ENCODE peak calls at places on chromosomes 4 and X, in four cellular contexts. T is MG63, F is GM13976, H is epithelial cell of esophagus. B is an unnamed sample.

GRCh38 chr4:79249879-79250503 is 75.9 kb downstream of the NAA11 start:
- DNase-seq in T (no peak), F (no peak), H (no peak), B (no peak)

GRCh38 chrX:150842198-150842553 is 56.3 kb downstream of the CD99L2 start:
- DNase-seq in T (no peak), F (no peak), H (no peak), B (no peak)

GRCh38 chr4:114368751-114369150 is 229.9 kb upstream of the UGT8 start:
- DNase-seq in T (no peak), F (no peak), H (no peak), B (no peak)

GRCh38 chr4:39166177-39166576 is 16.2 kb upstream of the WDR19 start:
- DNase-seq in T (no peak), F (no peak), H (no peak), B (no peak)

GRCh38 chrX:129798888-129799287 is 19.1 kb downstream of the SASH3 start:
- DNase-seq in T (no peak), F (no peak), H (peak; percentile 7), B (no peak)

GRCh38 chr4:87901426-87901825 is 68.7 kb downstream of the MEPE start:
- DNase-seq in T (no peak), F (no peak), H (no peak), B (no peak)

GRCh38 chr4:70269674-70270073 is 27.3 kb downstream of the CSN3 start:
- DNase-seq in T (no peak), F (no peak), H (peak; percentile 21), B (no peak)

GRCh38 chr4:7647932-7648812 is 213.4 kb upstream of the PSAPL1 start:
- DNase-seq in T (peak; percentile 81), F (no peak), H (no peak), B (no peak)

GRCh38 chr4:15690020-15690809 is 8.6 kb downstream of the FAM200B start:
- DNase-seq in T (no peak), F (no peak), H (peak; percentile 90), B (no peak)

GRCh38 chr4:111499291-111499690 is 646.0 kb upstream of the FAM241A start:
- DNase-seq in T (no peak), F (no peak), H (no peak), B (no peak)

GRCh38 chr4:37522996-37523395 is 163.2 kb downstream of the RELL1 start:
- DNase-seq in T (no peak), F (no peak), H (no peak), B (no peak)

GRCh38 chr4:41799126-41799525 is 50.6 kb upstream of the PHOX2B start:
- DNase-seq in T (no peak), F (no peak), H (no peak), B (no peak)

GRCh38 chr4:31016322-31017061 is 296.3 kb downstream of the PCDH7 start:
- DNase-seq in T (no peak), F (no peak), H (no peak), B (no peak)

GRCh38 chr4:128803783-128804182 is 5.7 kb upstream of the JADE1 start:
- DNase-seq in T (no peak), F (peak; percentile 35), H (no peak), B (no peak)

GRCh38 chr4:29861307-29861706 is 858.9 kb upstream of the PCDH7 start:
- DNase-seq in T (no peak), F (no peak), H (no peak), B (no peak)

GRCh38 chrX:33188286-33188685 is 23.1 kb downstream of the DMD start:
- DNase-seq in T (no peak), F (no peak), H (no peak), B (no peak)

GRCh38 chrX:96538104-96538725 is 146.4 kb upstream of the DIAPH2 start:
- DNase-seq in T (peak; percentile 0), F (no peak), H (peak; percentile 0), B (no peak)

GRCh38 chr4:141090473-141090872 is 42.8 kb downstream of the RNF150 start:
- DNase-seq in T (no peak), F (no peak), H (no peak), B (no peak)

B was measured in GM10248.